ENCODE peak calls at places on chromosomes 7 and 10, in four cellular contexts. J is GM23338, Y is adrenal gland, I is cardiac muscle cell. W is an unnamed sample.
A peak's percentile ranks its signal among the peaks of the same experiment; 100 is the strongest.

GRCh38 chr7:17593854-17594419 is 295.5 kb downstream of the AHR start:
- DNase-seq in I (no peak), J (peak; percentile 3), Y (no peak), W (no peak)

GRCh38 chr7:117869374-117869773 is 3.9 kb downstream of the CTTNBP2 start:
- DNase-seq in I (no peak), J (no peak), Y (no peak), W (no peak)

GRCh38 chr7:73822319-73823173 is 8.2 kb upstream of the CLDN4 start:
- DNase-seq in I (no peak), J (no peak), Y (peak; percentile 92), W (peak; percentile 54)

GRCh38 chr7:84612976-84613375 is 418.4 kb upstream of the SEMA3A start:
- DNase-seq in I (no peak), J (no peak), Y (no peak), W (no peak)

GRCh38 chr7:121752706-121753105 is 120.3 kb upstream of the PTPRZ1 start:
- DNase-seq in Y (no peak), I (peak; percentile 22), J (peak; percentile 64), W (no peak)

GRCh38 chr10:29736325-29737208 is 101.8 kb upstream of the SVIL start:
- DNase-seq in I (peak; percentile 84), Y (peak; percentile 74), J (peak; percentile 72), W (peak; percentile 93)

GRCh38 chr10:5609952-5610616 is 56.3 kb downstream of the ASB13 start:
- DNase-seq in Y (no peak), J (no peak), I (peak; percentile 50), W (no peak)

GRCh38 chr10:133249094-133249780 is 11.6 kb downstream of the VENTX start:
- DNase-seq in I (no peak), Y (no peak), J (no peak), W (no peak)

GRCh38 chr10:97483526-97483925 is 14.7 kb downstream of the MMS19 start:
- DNase-seq in Y (no peak), J (no peak), I (no peak), W (no peak)
- H3K36me3 ChIP-seq in Y (no peaks in the 10 kb centered on the region), J (peaks cover 1% of the 10 kb centered on the region), I (peaks cover 10% of the 10 kb centered on the region), W (peaks cover 8% of the 10 kb centered on the region)

GRCh38 chr7:99008181-99008631 is 129.9 kb downstream of the TRRAP start:
- DNase-seq in J (no peak), I (no peak), Y (peak; percentile 46), W (peak; percentile 31)
- H3K4me3 ChIP-seq in J (no peak overlapping the region), I (no peak overlapping the region), Y (no peak overlapping the region), W (no peak overlapping the region)

DNA sequence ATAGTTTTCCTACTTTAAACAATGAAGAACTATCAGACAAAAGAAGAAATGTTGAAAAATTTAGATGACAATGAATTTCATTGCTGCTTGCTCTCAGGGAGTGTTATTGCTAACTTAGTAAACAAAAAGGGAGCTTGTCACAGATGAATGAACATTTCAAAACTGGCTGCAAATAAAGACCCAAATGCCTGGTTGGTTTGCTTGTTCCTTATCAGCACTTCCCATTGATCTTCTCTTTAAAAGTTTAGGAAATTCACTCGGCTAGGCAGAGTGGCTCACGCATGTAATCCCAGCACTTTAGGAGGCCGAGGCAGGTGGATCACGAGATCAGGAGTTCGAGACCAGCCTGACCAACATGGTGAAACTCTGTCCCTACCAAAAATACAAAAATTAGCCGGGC is 167.2 kb downstream of the RAPGEF5 start:
- DNase-seq in J (no peak), Y (no peak), I (no peak), W (no peak)
- H3K36me3 ChIP-seq in J (no peaks in the 10 kb centered on the region), Y (no peaks in the 10 kb centered on the region), I (no peaks in the 10 kb centered on the region), W (no peaks in the 10 kb centered on the region)

GRCh38 chr10:35153723-35154122 is 27.1 kb downstream of the CREM start:
- DNase-seq in J (no peak), Y (peak; percentile 69), I (peak; percentile 87), W (no peak)

GRCh38 chr10:35152992-35153391 is 26.3 kb downstream of the CREM start:
- DNase-seq in J (no peak), I (peak; percentile 42), Y (peak; percentile 75), W (no peak)

DNA sequence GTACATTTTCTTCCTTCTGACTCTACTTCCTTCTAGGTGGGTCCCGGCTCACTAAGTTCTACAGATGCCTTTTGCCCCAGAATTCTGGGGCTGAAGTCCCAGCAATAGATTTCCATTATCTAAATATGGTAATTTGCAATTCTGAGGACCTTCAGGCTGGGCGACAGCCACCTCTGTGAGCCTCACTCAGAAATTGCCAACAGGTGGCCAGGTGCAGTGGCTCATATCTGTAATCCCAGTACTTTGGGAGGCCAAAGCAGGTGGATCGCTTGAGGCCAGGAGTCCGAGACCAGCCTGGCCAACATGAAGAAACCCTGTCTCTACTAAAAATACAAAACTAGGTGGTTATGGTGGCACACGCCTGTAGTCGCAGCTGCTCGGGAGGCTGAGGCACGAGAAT is 23.7 kb downstream of the CREM start:
- DNase-seq in I (no peak), Y (no peak), J (no peak), W (no peak)
- H3K4me3 ChIP-seq in I (no peak overlapping the region), Y (no peak overlapping the region), J (no peak overlapping the region), W (no peak overlapping the region)

GRCh38 chr7:2143981-2144595 is 88.7 kb downstream of the MAD1L1 start:
- DNase-seq in I (no peak), J (no peak), Y (no peak), W (no peak)
- H3K36me3 ChIP-seq in I (no peaks in the 10 kb centered on the region), J (peaks cover 3% of the 10 kb centered on the region), Y (no peaks in the 10 kb centered on the region), W (peaks cover 5% of the 10 kb centered on the region)